ENCODE peak calls at places on chromosomes 6 and 20, in four cellular contexts. One of them, this sample, is unnamed.
A peak's percentile ranks its signal among the peaks of the same experiment; 100 is the strongest.

GRCh38 chr6:38034269-38034914 is 214.9 kb downstream of the ZFAND3 start:
- DNase-seq in hippocampal formation: peak; percentile 37
- DNase-seq in GM12892: no peak
- DNase-seq in HCEC 1CT: peak; percentile 65
- DNase-seq in this sample: no peak

GRCh38 chr6:106979435-106979884 is 4.9 kb upstream of the CD24 start:
- DNase-seq in GM12892: peak; percentile 46
- DNase-seq in HCEC 1CT: peak; percentile 74
- DNase-seq in hippocampal formation: peak; percentile 78
- DNase-seq in this sample: peak; percentile 88

GRCh38 chr6:120077489-120077888 is 727.9 kb upstream of the MAN1A1 start:
- DNase-seq in HCEC 1CT: no peak
- DNase-seq in GM12892: no peak
- DNase-seq in hippocampal formation: no peak
- DNase-seq in this sample: no peak

GRCh38 chr6:127517698-127518097 is 1.4 kb downstream of the MTCL3 start:
- DNase-seq in hippocampal formation: no peak
- DNase-seq in HCEC 1CT: no peak
- DNase-seq in GM12892: no peak
- DNase-seq in this sample: no peak

GRCh38 chr6:42339991-42340401 is 111.7 kb downstream of the TRERF1 start:
- DNase-seq in hippocampal formation: no peak
- DNase-seq in HCEC 1CT: peak; percentile 46
- DNase-seq in GM12892: peak; percentile 47
- DNase-seq in this sample: no peak

GRCh38 chr20:48750941-48751620 is 76.7 kb downstream of the PREX1 start:
- DNase-seq in hippocampal formation: peak; percentile 58
- DNase-seq in GM12892: no peak
- DNase-seq in HCEC 1CT: no peak
- DNase-seq in this sample: peak; percentile 70

GRCh38 chr20:41358230-41358629 is 8.4 kb downstream of the EMILIN3 start:
- DNase-seq in HCEC 1CT: no peak
- DNase-seq in GM12892: no peak
- DNase-seq in hippocampal formation: no peak
- DNase-seq in this sample: no peak

GRCh38 chr6:4031442-4031841 is 47.5 kb downstream of the FAM217A start:
- DNase-seq in HCEC 1CT: no peak
- DNase-seq in hippocampal formation: no peak
- DNase-seq in GM12892: no peak
- DNase-seq in this sample: no peak

GRCh38 chr20:50595988-50596693 is 86.0 kb downstream of the PTPN1 start:
- DNase-seq in GM12892: no peak
- DNase-seq in HCEC 1CT: no peak
- DNase-seq in hippocampal formation: no peak
- DNase-seq in this sample: no peak

GRCh38 chr20:62887147-62887859 is 25.7 kb upstream of the TCFL5 start:
- DNase-seq in hippocampal formation: no peak
- DNase-seq in HCEC 1CT: peak; percentile 94
- DNase-seq in GM12892: no peak
- DNase-seq in this sample: no peak

GRCh38 chr6:45640081-45640491 is 262.4 kb upstream of the SUPT3H start:
- DNase-seq in hippocampal formation: no peak
- DNase-seq in HCEC 1CT: no peak
- DNase-seq in GM12892: no peak
- DNase-seq in this sample: no peak

GRCh38 chr20:33017542-33017941 is 10.0 kb downstream of the BPIFB2 start:
- DNase-seq in GM12892: no peak
- DNase-seq in hippocampal formation: no peak
- DNase-seq in HCEC 1CT: no peak
- DNase-seq in this sample: no peak

GRCh38 chr6:26125015-26125690 is 37.9 kb downstream of the HFE start:
- DNase-seq in HCEC 1CT: peak; percentile 18
- DNase-seq in GM12892: no peak
- DNase-seq in hippocampal formation: no peak
- DNase-seq in this sample: no peak

GRCh38 chr6:139547082-139547776 is 172.8 kb upstream of the CITED2 start:
- DNase-seq in GM12892: no peak
- DNase-seq in HCEC 1CT: peak; percentile 47
- DNase-seq in hippocampal formation: no peak
- DNase-seq in this sample: no peak

GRCh38 chr6:151008425-151008824 is 142.9 kb downstream of the MTHFD1L start:
- DNase-seq in hippocampal formation: no peak
- DNase-seq in HCEC 1CT: no peak
- DNase-seq in GM12892: no peak
- DNase-seq in this sample: no peak

GRCh38 chr20:58719258-58719657 is 26.7 kb downstream of the NPEPL1 start:
- DNase-seq in hippocampal formation: no peak
- DNase-seq in GM12892: no peak
- DNase-seq in HCEC 1CT: no peak
- DNase-seq in this sample: peak; percentile 11

This sample was measured in dorsolateral prefrontal cortex.